ENCODE peak calls at places on chromosomes 2 and 18, in eight cellular contexts. O is AG10803; Y is Peyer's patch; S is fibroblast of the aortic adventitia; C is IMR-90; V is fibroblast of villous mesenchyme; H is CD8-positive, alpha-beta T cell; A is AG04450. J is an unnamed sample.

GRCh38 chr2:232988444-232988843 is 24.6 kb downstream of the NGEF start:
- DNase-seq in O (peak; percentile 92), Y (peak; percentile 85), S (peak; percentile 99), C (peak; percentile 97), V (peak; percentile 74), H (no peak), A (peak; percentile 89), J (no peak)

GRCh38 chr18:68843467-68844089 is 45.7 kb downstream of the CCDC102B start:
- DNase-seq in O (no peak), Y (no peak), S (peak; percentile 15), C (peak; percentile 18), V (no peak), H (no peak), A (no peak), J (no peak)

GRCh38 chr18:11661430-11661829 is 27.6 kb upstream of the GNAL start:
- DNase-seq in O (no peak), Y (no peak), S (no peak), C (no peak), V (no peak), H (no peak), A (no peak), J (no peak)

GRCh38 chr2:54559593-54560145 is 103.5 kb downstream of the SPTBN1 start:
- DNase-seq in O (peak; percentile 92), Y (no peak), S (peak; percentile 81), C (peak; percentile 87), V (peak; percentile 89), H (no peak), A (no peak), J (no peak)

GRCh38 chr2:229133155-229133772 is 137.8 kb downstream of the PID1 start:
- DNase-seq in O (peak; percentile 45), Y (no peak), S (peak; percentile 70), C (peak; percentile 12), V (peak; percentile 65), H (no peak), A (no peak), J (no peak)

GRCh38 chr2:45892236-45892701 is 240.8 kb downstream of the PRKCE start:
- DNase-seq in O (no peak), Y (no peak), S (no peak), C (no peak), V (no peak), H (no peak), A (no peak), J (no peak)

GRCh38 chr2:128736689-128737545 is 418.2 kb upstream of the HS6ST1 start:
- DNase-seq in O (peak; percentile 51), Y (peak; percentile 81), S (peak; percentile 45), C (peak; percentile 49), V (peak; percentile 63), H (peak; percentile 18), A (peak; percentile 32), J (peak; percentile 74)

GRCh38 chr2:39541011-39541930 is 104.2 kb upstream of the MAP4K3 start:
- DNase-seq in O (no peak), Y (no peak), S (no peak), C (no peak), V (no peak), H (no peak), A (no peak), J (no peak)

GRCh38 chr18:57859314-57859713 is 56.2 kb upstream of the ATP8B1 start:
- DNase-seq in O (no peak), Y (no peak), S (no peak), C (no peak), V (peak; percentile 33), H (no peak), A (no peak), J (no peak)

GRCh38 chr2:8281950-8282857 is 399.7 kb upstream of the ID2 start:
- DNase-seq in O (no peak), Y (no peak), S (no peak), C (no peak), V (no peak), H (no peak), A (no peak), J (no peak)

GRCh38 chr2:213980883-213981282 is 430.0 kb upstream of the VWC2L start:
- DNase-seq in O (peak; percentile 20), Y (no peak), S (peak; percentile 7), C (peak; percentile 27), V (no peak), H (no peak), A (no peak), J (no peak)

GRCh38 chr18:48594725-48595124 is 55.9 kb downstream of the CTIF start:
- DNase-seq in O (no peak), Y (no peak), S (no peak), C (no peak), V (no peak), H (no peak), A (no peak), J (no peak)

DNA sequence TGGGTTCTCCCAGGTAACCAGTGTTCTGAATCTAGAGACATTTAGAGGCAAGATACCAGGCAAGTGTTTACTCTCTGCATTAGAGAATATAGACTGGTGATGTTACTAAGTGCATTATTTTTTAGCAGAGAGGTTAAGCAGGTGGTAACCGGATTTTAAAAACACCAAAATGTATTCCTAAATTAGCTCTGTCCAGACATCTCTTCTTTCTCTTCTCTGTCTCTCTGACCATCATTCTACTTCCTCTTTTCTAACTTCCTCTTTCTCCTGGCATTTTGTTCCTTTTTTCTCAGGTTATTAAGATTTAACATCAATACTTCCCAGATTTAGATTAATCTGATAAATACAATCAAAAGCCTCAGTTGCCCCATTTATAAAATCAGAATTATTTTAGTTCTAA is 31.7 kb upstream of the DYNC1I2 start:
- DNase-seq in O (no peak), Y (no peak), S (no peak), C (no peak), V (no peak), H (no peak), A (no peak), J (peak; percentile 32)
- H3K4me3 ChIP-seq in O (no peak overlapping the region), Y (no peak overlapping the region), S (no peak overlapping the region), C (no peak overlapping the region), V (no peak overlapping the region), H (no peak overlapping the region), A (no peak overlapping the region), J (no peak overlapping the region)

GRCh38 chr2:64768426-64769033 is 114.8 kb upstream of the SERTAD2 start:
- DNase-seq in O (no peak), Y (no peak), S (no peak), C (no peak), V (no peak), H (no peak), A (no peak), J (no peak)

GRCh38 chr2:64769392-64770044 is 115.8 kb upstream of the SERTAD2 start:
- DNase-seq in O (no peak), Y (peak; percentile 58), S (no peak), C (no peak), V (no peak), H (no peak), A (no peak), J (no peak)

GRCh38 chr2:64771726-64772125 is 118.0 kb upstream of the SERTAD2 start:
- DNase-seq in O (no peak), Y (no peak), S (no peak), C (no peak), V (no peak), H (no peak), A (no peak), J (no peak)

GRCh38 chr2:64770781-64771334 is 117.1 kb upstream of the SERTAD2 start:
- DNase-seq in O (peak; percentile 95), Y (no peak), S (peak; percentile 96), C (peak; percentile 97), V (peak; percentile 65), H (no peak), A (peak; percentile 73), J (no peak)

DNA sequence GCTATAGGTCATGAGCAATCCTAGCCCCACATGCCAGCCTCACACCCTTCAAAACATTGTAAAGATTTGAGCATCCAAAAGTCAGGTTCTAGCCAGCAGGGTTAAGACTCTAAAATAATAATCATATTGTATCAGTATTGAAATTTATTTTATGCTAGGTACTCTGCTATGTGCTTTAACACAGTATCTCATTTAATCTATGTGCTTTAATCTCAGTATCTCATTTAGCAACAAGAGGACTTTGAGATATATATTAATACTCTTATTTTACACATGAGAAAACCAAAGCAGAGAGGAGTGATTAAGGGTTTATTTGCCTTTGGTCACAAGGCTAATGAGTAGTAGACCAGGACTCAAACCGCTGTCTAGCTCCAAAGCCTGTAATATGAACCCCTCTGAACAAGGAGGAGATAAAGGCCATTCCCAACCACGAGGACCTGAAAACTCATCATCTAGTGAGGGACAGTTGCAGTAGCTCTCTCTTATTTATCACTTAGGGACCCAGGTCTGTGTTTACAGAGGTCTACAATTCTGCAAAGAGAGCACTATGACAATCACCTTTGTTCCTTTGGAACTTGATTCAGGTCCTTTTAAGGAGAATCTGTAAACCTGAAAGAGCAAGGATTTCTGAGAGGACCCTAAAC is 116.5 kb upstream of the SERTAD2 start:
- DNase-seq in O (no peak), Y (no peak), S (peak; percentile 43), C (peak; percentile 79), V (no peak), H (no peak), A (no peak), J (no peak)
- H3K4me3 ChIP-seq in O (no peak overlapping the region), Y (no peak overlapping the region), S (no peak overlapping the region), C (no peak overlapping the region), V (no peak overlapping the region), H (no peak overlapping the region), A (no peak overlapping the region), J (no peak overlapping the region)

DNA sequence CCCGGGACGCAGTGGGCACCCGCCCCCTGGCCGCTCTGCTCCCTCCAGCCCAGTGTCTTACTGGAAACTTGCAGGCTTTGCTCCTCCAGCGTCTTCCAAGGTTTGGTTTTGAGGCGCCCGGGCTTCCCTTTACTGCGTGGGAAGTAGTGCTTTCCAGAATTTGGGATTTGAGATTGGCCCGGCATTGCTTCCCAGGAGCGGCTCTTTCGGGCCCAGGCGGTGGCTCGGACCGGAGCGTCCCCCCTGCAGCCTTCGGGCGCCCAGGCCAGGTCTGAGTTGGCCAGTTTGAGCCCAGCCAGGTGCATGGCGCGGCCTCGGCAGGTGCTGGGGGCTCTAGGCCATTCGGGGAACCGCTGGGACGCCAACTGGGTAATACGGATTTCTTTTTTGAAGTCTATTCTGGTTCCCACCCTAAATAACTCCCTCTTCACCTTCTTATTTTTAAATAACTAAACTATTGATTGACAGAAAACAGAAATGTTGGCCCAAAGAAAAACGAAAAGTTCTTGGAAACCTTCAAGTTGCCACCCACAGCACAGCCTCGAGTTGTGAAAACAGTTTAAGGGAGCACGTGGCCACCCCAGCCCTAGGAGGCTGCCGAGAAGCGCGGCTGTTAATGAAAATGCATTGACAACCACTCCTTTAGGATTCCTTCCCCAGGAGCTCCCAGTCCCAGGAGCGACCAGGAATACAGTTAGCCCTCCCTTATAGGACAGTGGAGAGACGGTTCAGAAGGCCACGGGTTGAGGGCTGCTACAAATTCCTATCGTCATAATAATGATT is 766 bp downstream of the SNTG2 start:
- DNase-seq in O (no peak), Y (no peak), S (no peak), C (no peak), V (no peak), H (no peak), A (no peak), J (no peak)
- H3K4me3 ChIP-seq in O (peak overlapping the region; percentile 30), Y (peak overlapping the region; percentile 55), S (no peak overlapping the region), C (no peak overlapping the region), V (no peak overlapping the region), H (peak overlapping the region; percentile 40), A (no peak overlapping the region), J (no peak overlapping the region)

GRCh38 chr2:227510620-227510958 is 38.6 kb downstream of the AGFG1 start:
- DNase-seq in O (no peak), Y (no peak), S (no peak), C (no peak), V (peak; percentile 51), H (no peak), A (no peak), J (no peak)
- H3K4me3 ChIP-seq in O (no peak overlapping the region), Y (no peak overlapping the region), S (no peak overlapping the region), C (no peak overlapping the region), V (peak overlapping the region; percentile 10), H (no peak overlapping the region), A (no peak overlapping the region), J (no peak overlapping the region)

J was measured in GM06990.